ENCODE peak calls at places on chromosomes 13 and 19, in five cellular contexts. M is psoas muscle, X is heart right ventricle, U is upper lobe of right lung, T is lower lobe of right lung. G is an unnamed sample.

GRCh38 chr13:55341891-55342290 is 1798.8 kb upstream of the PRR20A start:
- DNase-seq in X (no peak), U (no peak), M (no peak), T (no peak), G (no peak)

GRCh38 chr13:39960206-39960605 is 304.7 kb downstream of the COG6 start:
- DNase-seq in X (no peak), M (no peak), U (no peak), T (no peak), G (no peak)

GRCh38 chr19:22610121-22610520 is 24.0 kb upstream of the ZNF492 start:
- DNase-seq in X (no peak), T (no peak), U (no peak), M (no peak), G (no peak)

GRCh38 chr13:26500618-26501320 is 56.7 kb upstream of the WASF3 start:
- DNase-seq in M (no peak), X (no peak), U (no peak), T (no peak), G (no peak)

GRCh38 chr13:50708461-50708860 is 135.0 kb downstream of the DLEU7 start:
- DNase-seq in U (no peak), M (no peak), T (no peak), X (no peak), G (no peak)

GRCh38 chr19:47646924-47647323 is 38.0 kb downstream of the BICRA start:
- DNase-seq in M (no peak), U (no peak), X (no peak), T (no peak), G (no peak)

GRCh38 chr13:30128095-30128494 is 179.3 kb downstream of the KATNAL1 start:
- DNase-seq in M (no peak), T (no peak), X (no peak), U (no peak), G (no peak)

GRCh38 chr13:104984296-104984818 is 1551.1 kb downstream of the EFNB2 start:
- DNase-seq in U (no peak), T (no peak), M (peak; percentile 24), X (peak; percentile 50), G (peak; percentile 13)

GRCh38 chr19:5183616-5184015 is 157.0 kb downstream of the PTPRS start:
- DNase-seq in X (no peak), U (no peak), T (no peak), M (no peak), G (no peak)

GRCh38 chr19:18895038-18895827 is 725 bp downstream of the CERS1 start:
- DNase-seq in U (no peak), T (no peak), X (no peak), M (peak; percentile 57), G (no peak)

GRCh38 chr13:39373108-39373507 is 229.9 kb downstream of the LHFPL6 start:
- DNase-seq in X (no peak), M (no peak), T (no peak), U (no peak), G (no peak)

GRCh38 chr13:97339019-97339988 is 94.7 kb upstream of the RAP2A start:
- DNase-seq in U (no peak), M (peak; percentile 44), T (no peak), X (peak; percentile 66), G (peak; percentile 25)

GRCh38 chr13:98184796-98185195 is 7.7 kb upstream of the RNF113B start:
- DNase-seq in U (no peak), M (no peak), T (no peak), X (no peak), G (no peak)

GRCh38 chr19:46493236-46494114 is 2.2 kb downstream of the PNMA8B start:
- DNase-seq in M (peak; percentile 55), T (peak; percentile 55), U (peak; percentile 75), X (no peak), G (peak; percentile 19)

GRCh38 chr13:109819851-109820250 is 33.5 kb upstream of the IRS2 start:
- DNase-seq in X (no peak), U (no peak), M (no peak), T (no peak), G (no peak)

GRCh38 chr19:4694211-4694987 is 24.3 kb upstream of the MYDGF start:
- DNase-seq in X (no peak), U (no peak), M (peak; percentile 89), T (no peak), G (no peak)

GRCh38 chr19:45567609-45568008 is 17.0 kb downstream of the OPA3 start:
- DNase-seq in U (no peak), M (no peak), X (no peak), T (no peak), G (no peak)

GRCh38 chr19:45059258-45059965 is 16.9 kb downstream of the ZNF296 start:
- DNase-seq in X (peak; percentile 71), T (peak; percentile 73), U (peak; percentile 77), M (peak; percentile 70), G (peak; percentile 84)

GRCh38 chr13:82593239-82593638 is 1289.0 kb downstream of the SLITRK1 start:
- DNase-seq in T (no peak), U (no peak), X (no peak), M (no peak), G (no peak)

GRCh38 chr13:95463516-95463915 is 89.0 kb upstream of the CLDN10 start:
- DNase-seq in M (no peak), U (no peak), X (no peak), T (no peak), G (no peak)

GRCh38 chr13:52983836-52984235 is 44.8 kb upstream of the OLFM4 start:
- DNase-seq in X (no peak), U (no peak), M (no peak), T (no peak), G (no peak)

GRCh38 chr19:18541992-18542935 is 1.1 kb downstream of the FKBP8 start:
- DNase-seq in T (no peak), U (no peak), X (no peak), M (no peak), G (no peak)

GRCh38 chr13:60335531-60335930 is 61.5 kb upstream of the TDRD3 start:
- DNase-seq in T (no peak), U (no peak), X (no peak), M (no peak), G (no peak)

GRCh38 chr19:48713041-48713863 is 6.3 kb downstream of the MAMSTR start:
- DNase-seq in T (no peak), X (no peak), U (no peak), M (no peak), G (no peak)

GRCh38 chr19:31347828-31348314 is 1.4 kb downstream of the TSHZ3 start:
- DNase-seq in M (no peak), X (no peak), T (no peak), U (no peak), G (no peak)

GRCh38 chr19:50486823-50487515 is 10.3 kb upstream of the GARIN5A start:
- DNase-seq in T (peak; percentile 63), U (peak; percentile 72), M (peak; percentile 66), X (no peak), G (peak; percentile 36)

GRCh38 chr13:99176309-99177276 is 24.1 kb upstream of the UBAC2 start:
- DNase-seq in T (peak; percentile 77), M (peak; percentile 69), X (peak; percentile 73), U (peak; percentile 79), G (peak; percentile 91)

GRCh38 chr19:38277969-38278680 is 13.8 kb downstream of the SPINT2 start:
- DNase-seq in U (no peak), T (peak; percentile 62), M (peak; percentile 41), X (peak; percentile 85), G (no peak)

GRCh38 chr19:6947745-6948144 is 60.4 kb downstream of the ADGRE1 start:
- DNase-seq in T (no peak), M (no peak), U (no peak), X (no peak), G (no peak)

GRCh38 chr13:110392510-110393233 is 85.6 kb downstream of the COL4A2 start:
- DNase-seq in M (no peak), U (no peak), X (no peak), T (no peak), G (no peak)

GRCh38 chr19:29172302-29172701 is 40.6 kb downstream of the UQCRFS1 start:
- DNase-seq in T (no peak), X (no peak), U (no peak), M (no peak), G (no peak)

GRCh38 chr13:77584111-77584510 is 48.6 kb downstream of the SCEL start:
- DNase-seq in U (no peak), M (no peak), T (no peak), X (no peak), G (no peak)

GRCh38 chr13:33577037-33577436 is 240.9 kb upstream of the RFC3 start:
- DNase-seq in U (no peak), T (no peak), M (no peak), X (no peak), G (no peak)

GRCh38 chr13:101152184-101152583 is 264.1 kb downstream of the NALCN start:
- DNase-seq in M (no peak), U (no peak), T (no peak), X (no peak), G (no peak)
- TF ChIP-seq CTCF in M (no peak), U (no peak), T (no peak), X (no peak), G (no peak)

DNA sequence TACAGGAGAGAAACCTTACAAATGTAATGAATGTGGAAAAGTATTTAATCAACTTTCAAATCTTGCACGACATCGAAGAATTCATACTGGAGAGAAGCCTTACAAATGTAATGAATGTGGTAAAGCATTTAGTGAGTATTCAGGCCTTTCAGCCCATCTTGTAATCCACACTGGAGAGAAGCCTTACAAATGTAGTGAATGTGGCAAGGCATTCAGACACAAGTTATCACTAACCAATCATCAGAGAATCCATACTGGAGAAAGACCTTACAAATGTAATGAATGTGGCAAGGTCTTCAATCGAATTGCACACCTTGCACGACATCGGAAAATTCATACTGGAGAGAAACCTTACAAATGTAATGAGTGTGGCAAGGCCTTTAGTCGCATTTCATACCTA is 13.6 kb upstream of the ZNF610 start:
- DNase-seq in T (no peak), M (no peak), U (no peak), X (no peak), G (no peak)
- H3K9me3 ChIP-seq in T (peaks cover 100% of the 10 kb centered on the region), M (peaks cover 98% of the 10 kb centered on the region), U (peaks cover 98% of the 10 kb centered on the region), X (peaks cover 100% of the 10 kb centered on the region), G (peaks cover 100% of the 10 kb centered on the region)

GRCh38 chr19:58546131-58546530 is 2.3 kb downstream of the TRIM28 start:
- DNase-seq in U (no peak), T (no peak), X (no peak), M (no peak), G (no peak)
- H3K4me3 ChIP-seq in U (peak overlapping the region; percentile 90), T (peak overlapping the region; percentile 79), X (no peak overlapping the region), M (peak overlapping the region; percentile 95), G (no peak overlapping the region)

DNA sequence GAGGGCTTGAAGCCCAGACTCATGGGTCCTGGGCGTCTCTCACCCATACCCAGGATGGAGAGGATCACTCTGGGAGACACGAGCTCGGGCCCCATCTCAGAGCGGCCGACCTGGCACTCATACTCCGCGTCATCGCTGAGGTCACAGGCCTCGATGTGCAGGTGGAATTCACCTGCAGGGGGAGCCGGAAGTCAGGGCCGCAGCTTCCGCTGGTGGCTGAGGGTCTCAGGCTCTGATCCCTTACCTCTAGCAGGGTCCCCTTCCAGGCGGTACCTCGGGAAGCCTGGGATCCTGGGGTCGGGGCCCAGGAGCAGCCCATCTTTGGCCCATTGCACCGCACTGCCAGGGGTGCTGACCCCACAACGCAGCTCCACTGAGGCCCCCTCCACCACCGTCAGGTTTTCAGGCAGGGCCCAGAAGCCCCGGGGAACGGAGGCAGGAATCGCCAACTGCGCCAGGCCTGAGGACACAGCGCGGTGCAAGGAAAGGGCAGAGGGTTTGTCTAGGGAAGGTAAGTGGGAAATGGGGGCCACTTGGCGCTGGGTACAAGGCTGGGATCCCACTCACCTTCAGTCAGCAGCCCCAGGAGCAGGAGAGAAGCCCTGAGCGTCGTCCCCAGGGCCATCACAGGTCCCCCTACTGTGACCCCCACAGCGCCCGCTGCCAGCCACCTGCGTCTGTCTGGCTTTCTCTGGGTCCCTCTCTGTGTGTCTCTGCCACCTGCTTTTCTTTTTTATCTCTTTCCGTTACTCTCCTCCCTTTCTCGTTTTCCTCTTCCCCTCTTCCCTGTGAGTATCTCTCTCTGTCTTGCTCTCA is 883 bp downstream of the NPHS1 start:
- DNase-seq in X (no peak), T (no peak), U (no peak), M (no peak), G (no peak)
- TF ChIP-seq CTCF in X (no peak), T (no peak), U (no peak), M (no peak), G (no peak)

G was measured in mucosa of descending colon.